ENCODE peak calls at places on chromosomes 4 and X, in eight cellular contexts. V is hepatocyte; H is psoas muscle; U is cardiac muscle cell; I is mammary epithelial cell; M is heart left ventricle; Y is CD4-positive, alpha-beta memory T cell; Q is Peyer's patch. F is an unnamed sample.

GRCh38 chrX:10750581-10750980 is 130.2 kb upstream of the MID1 start:
- DNase-seq in Q (no peak), Y (no peak), M (no peak), V (no peak), U (no peak), I (no peak), H (no peak), F (no peak)

GRCh38 chrX:47515941-47516649 is 33.1 kb upstream of the ZNF41 start:
- DNase-seq in I (peak; percentile 62), M (no peak), U (peak; percentile 33), H (no peak), Q (no peak), V (no peak), Y (no peak), F (no peak)

GRCh38 chr4:70508801-70509200 is 9.6 kb upstream of the AMTN start:
- DNase-seq in U (peak; percentile 46), Y (no peak), H (no peak), M (no peak), I (no peak), Q (no peak), V (no peak), F (no peak)

GRCh38 chrX:155819525-155819924 is 61.6 kb upstream of the VAMP7 start:
- DNase-seq in Q (no peak), M (no peak), U (peak; percentile 0), V (no peak), Y (no peak), I (no peak), H (no peak), F (no peak)

GRCh38 chr4:122632396-122633143 is 11.7 kb upstream of the IL21 start:
- DNase-seq in I (no peak), V (no peak), U (peak; percentile 7), H (no peak), M (no peak), Y (no peak), Q (no peak), F (no peak)

GRCh38 chr4:147777456-147778091 is 45.7 kb downstream of the ARHGAP10 start:
- DNase-seq in I (peak; percentile 59), Y (no peak), U (no peak), M (no peak), H (no peak), V (no peak), Q (no peak), F (no peak)

GRCh38 chr4:13364178-13364577 is 120.0 kb downstream of the RAB28 start:
- DNase-seq in H (no peak), I (peak; percentile 67), V (no peak), U (no peak), Y (no peak), M (no peak), Q (no peak), F (no peak)

GRCh38 chr4:7003879-7004240 is 39.3 kb upstream of the TADA2B start:
- DNase-seq in M (no peak), I (no peak), U (no peak), V (no peak), Y (no peak), Q (no peak), H (no peak), F (no peak)

GRCh38 chrX:110851780-110852179 is 56.2 kb upstream of the CHRDL1 start:
- DNase-seq in U (peak; percentile 3), V (peak; percentile 27), M (no peak), H (no peak), I (peak; percentile 54), Q (no peak), Y (no peak), F (no peak)

GRCh38 chrX:44872319-44872816 is 620 bp upstream of the KDM6A start:
- DNase-seq in Q (peak; percentile 39), U (peak; percentile 25), H (no peak), V (peak; percentile 62), Y (peak; percentile 52), M (no peak), I (peak; percentile 52), F (no peak)

GRCh38 chrX:95290455-95290854 is 1394.2 kb upstream of the DIAPH2 start:
- DNase-seq in M (no peak), Y (no peak), V (peak; percentile 5), Q (no peak), U (no peak), H (no peak), I (no peak), F (no peak)

GRCh38 chrX:103440621-103441020 is 64.3 kb downstream of the BEX3 start:
- DNase-seq in Y (no peak), Q (no peak), I (no peak), V (no peak), M (no peak), U (no peak), H (no peak), F (no peak)

GRCh38 chr4:7014815-7015214 is 28.4 kb upstream of the TADA2B start:
- DNase-seq in H (no peak), V (no peak), U (no peak), Y (no peak), M (no peak), Q (no peak), I (no peak), F (no peak)

GRCh38 chr4:157727163-157727562 is 445.7 kb downstream of the GASK1B start:
- DNase-seq in V (no peak), M (no peak), H (no peak), Q (no peak), I (no peak), Y (no peak), U (no peak), F (no peak)

GRCh38 chrX:107667426-107667825 is 39.1 kb downstream of the PRPS1 start:
- DNase-seq in V (no peak), M (no peak), Y (no peak), Q (no peak), U (no peak), I (no peak), H (no peak), F (no peak)

GRCh38 chrX:39905946-39906345 is 191.8 kb downstream of the BCOR start:
- DNase-seq in Q (no peak), V (no peak), U (no peak), I (no peak), Y (no peak), M (no peak), H (no peak), F (no peak)

GRCh38 chrX:39904816-39905474 is 192.8 kb downstream of the BCOR start:
- DNase-seq in U (no peak), Q (no peak), H (no peak), M (no peak), V (no peak), I (no peak), Y (no peak), F (no peak)

GRCh38 chrX:39903937-39904336 is 193.8 kb downstream of the BCOR start:
- DNase-seq in M (no peak), Q (no peak), U (peak; percentile 19), H (no peak), I (peak; percentile 71), Y (no peak), V (no peak), F (no peak)

GRCh38 chrX:39903343-39903742 is 194.4 kb downstream of the BCOR start:
- DNase-seq in H (no peak), V (no peak), M (no peak), U (peak; percentile 71), I (peak; percentile 41), Y (no peak), Q (no peak), F (no peak)

DNA sequence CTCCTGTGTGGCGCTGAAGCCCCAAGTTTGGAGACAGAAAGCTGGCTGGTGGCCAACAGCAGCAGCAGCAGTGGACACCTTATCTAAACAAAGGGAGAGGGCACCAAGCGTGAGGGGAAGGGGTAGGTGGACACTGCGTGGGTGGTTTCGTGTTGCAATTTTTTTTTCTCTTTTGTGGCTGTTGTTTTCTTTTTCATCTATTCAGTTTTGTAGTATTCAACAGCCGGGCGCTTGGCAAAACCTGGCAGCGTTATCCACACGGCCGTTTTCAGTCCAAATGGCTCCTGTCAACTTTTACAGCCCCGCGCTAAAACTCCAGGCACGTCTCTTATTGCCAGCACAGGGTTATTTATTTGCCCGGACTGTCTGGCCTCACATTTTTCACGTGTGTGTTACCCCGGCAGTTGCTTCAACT is 192.3 kb downstream of the BCOR start:
- DNase-seq in Y (no peak), V (peak; percentile 77), H (no peak), I (no peak), U (peak; percentile 50), M (peak; percentile 44), Q (no peak), F (no peak)
- H3K4me1 ChIP-seq in Y (no peaks in the 10 kb centered on the region), V (peaks cover 58% of the 10 kb centered on the region), H (peaks cover 2% of the 10 kb centered on the region), I (peaks cover 30% of the 10 kb centered on the region), U (peaks cover 45% of the 10 kb centered on the region), M (no peaks in the 10 kb centered on the region), Q (no peaks in the 10 kb centered on the region), F (no peaks in the 10 kb centered on the region)

GRCh38 chrX:154544885-154545284 is 1.8 kb downstream of the G6PD start:
- DNase-seq in H (no peak), Y (no peak), V (no peak), U (no peak), Q (no peak), I (no peak), M (no peak), F (no peak)

GRCh38 chrX:154541896-154542722 is 4.5 kb downstream of the G6PD start:
- DNase-seq in H (peak; percentile 83), U (peak; percentile 95), I (peak; percentile 84), M (peak; percentile 78), V (peak; percentile 68), Y (no peak), Q (peak; percentile 34), F (no peak)

GRCh38 chrX:154540897-154541535 is 5.6 kb downstream of the G6PD start:
- DNase-seq in V (peak; percentile 64), Q (no peak), Y (no peak), I (peak; percentile 83), U (no peak), M (no peak), H (no peak), F (no peak)

GRCh38 chrX:154541589-154541895 is 5.1 kb downstream of the G6PD start:
- DNase-seq in V (no peak), H (no peak), U (no peak), Q (no peak), M (no peak), I (no peak), Y (no peak), F (no peak)

GRCh38 chrX:154542723-154543424 is 3.8 kb downstream of the G6PD start:
- DNase-seq in Y (no peak), V (no peak), U (peak; percentile 19), I (no peak), H (no peak), Q (no peak), M (peak; percentile 35), F (no peak)
- H3K36me3 ChIP-seq in Y (peaks cover 8% of the 10 kb centered on the region), V (no peaks in the 10 kb centered on the region), U (no peaks in the 10 kb centered on the region), I (peaks cover 5% of the 10 kb centered on the region), H (no peaks in the 10 kb centered on the region), Q (no peaks in the 10 kb centered on the region), M (no peaks in the 10 kb centered on the region), F (no peaks in the 10 kb centered on the region)

DNA sequence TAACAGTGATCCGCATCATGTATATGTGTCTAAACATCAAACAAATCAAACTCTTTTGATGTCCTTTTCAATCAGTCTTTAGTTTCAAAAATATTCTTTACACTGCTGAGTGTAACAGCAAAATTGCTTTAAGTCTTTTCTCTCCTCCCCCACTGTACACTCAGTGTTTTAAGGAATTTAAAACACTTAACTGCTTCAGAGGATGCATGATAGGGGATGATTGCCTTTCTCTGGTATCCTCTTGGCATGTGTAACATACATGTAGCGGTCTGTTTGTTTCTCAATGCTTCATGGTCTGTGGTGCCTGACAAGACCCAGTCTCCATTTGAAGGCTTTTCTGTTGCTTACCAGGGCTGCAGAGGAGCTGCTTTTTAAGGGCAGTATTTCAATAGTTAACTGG is 41.6 kb downstream of the LIMCH1 start:
- DNase-seq in U (no peak), V (no peak), Y (no peak), I (no peak), M (no peak), H (no peak), Q (no peak), F (no peak)
- H3K4me1 ChIP-seq in U (no peaks in the 10 kb centered on the region), V (no peaks in the 10 kb centered on the region), Y (no peaks in the 10 kb centered on the region), I (no peaks in the 10 kb centered on the region), M (peaks cover 5% of the 10 kb centered on the region), H (peaks cover 36% of the 10 kb centered on the region), Q (no peaks in the 10 kb centered on the region), F (no peaks in the 10 kb centered on the region)

GRCh38 chr4:121213940-121214339 is 49.8 kb upstream of the TNIP3 start:
- DNase-seq in Y (no peak), H (no peak), M (no peak), I (no peak), V (no peak), Q (no peak), U (no peak), F (no peak)
- H3K36me3 ChIP-seq in Y (no peaks in the 10 kb centered on the region), H (no peaks in the 10 kb centered on the region), M (no peaks in the 10 kb centered on the region), I (no peaks in the 10 kb centered on the region), V (no peaks in the 10 kb centered on the region), Q (no peaks in the 10 kb centered on the region), U (no peaks in the 10 kb centered on the region), F (no peaks in the 10 kb centered on the region)